ENCODE peak calls at places on chromosomes 2 and 18, in eight cellular contexts. One of them, this sample, is unnamed.

GRCh38 chr2:46014911-46015654 is 282.1 kb upstream of the EPAS1 start:
- DNase-seq in nucleus accumbens: no peak
- DNase-seq in AG08395: peak; percentile 62
- DNase-seq in colonic mucosa: no peak
- DNase-seq in activated naive CD8-positive, alpha-beta T cell treated with anti-CD3 and anti-CD28 coated beads, Interleukin-2, amount 50 U/mL, for 24 hours: no peak
- DNase-seq in activated effector memory CD4-positive, alpha-beta T cell treated with anti-CD3 and anti-CD28 coated beads, Interleukin-2, amount 50 U/mL, for 16 hours: no peak
- DNase-seq in ovary: no peak
- DNase-seq in heart left ventricle: peak; percentile 46
- DNase-seq in this sample: no peak

GRCh38 chr18:77000527-77000926 is 132.1 kb downstream of the MBP start:
- DNase-seq in ovary: peak; percentile 63
- DNase-seq in activated naive CD8-positive, alpha-beta T cell treated with anti-CD3 and anti-CD28 coated beads, Interleukin-2, amount 50 U/mL, for 24 hours: peak; percentile 64
- DNase-seq in activated effector memory CD4-positive, alpha-beta T cell treated with anti-CD3 and anti-CD28 coated beads, Interleukin-2, amount 50 U/mL, for 16 hours: peak; percentile 81
- DNase-seq in AG08395: peak; percentile 71
- DNase-seq in heart left ventricle: peak; percentile 52
- DNase-seq in nucleus accumbens: no peak
- DNase-seq in colonic mucosa: peak; percentile 54
- DNase-seq in this sample: peak; percentile 18

GRCh38 chr18:77207540-77207939 is 42.1 kb upstream of the GALR1 start:
- DNase-seq in activated effector memory CD4-positive, alpha-beta T cell treated with anti-CD3 and anti-CD28 coated beads, Interleukin-2, amount 50 U/mL, for 16 hours: peak; percentile 84
- DNase-seq in colonic mucosa: peak; percentile 54
- DNase-seq in ovary: peak; percentile 85
- DNase-seq in AG08395: peak; percentile 88
- DNase-seq in nucleus accumbens: peak; percentile 36
- DNase-seq in activated naive CD8-positive, alpha-beta T cell treated with anti-CD3 and anti-CD28 coated beads, Interleukin-2, amount 50 U/mL, for 24 hours: peak; percentile 43
- DNase-seq in heart left ventricle: peak; percentile 46
- DNase-seq in this sample: peak; percentile 37

GRCh38 chr18:63677490-63678225 is 16.0 kb upstream of the SERPINB3 start:
- DNase-seq in nucleus accumbens: no peak
- DNase-seq in activated naive CD8-positive, alpha-beta T cell treated with anti-CD3 and anti-CD28 coated beads, Interleukin-2, amount 50 U/mL, for 24 hours: no peak
- DNase-seq in AG08395: no peak
- DNase-seq in activated effector memory CD4-positive, alpha-beta T cell treated with anti-CD3 and anti-CD28 coated beads, Interleukin-2, amount 50 U/mL, for 16 hours: no peak
- DNase-seq in colonic mucosa: no peak
- DNase-seq in ovary: no peak
- DNase-seq in heart left ventricle: no peak
- DNase-seq in this sample: no peak

GRCh38 chr2:16142383-16143361 is 202.3 kb downstream of the MYCN start:
- DNase-seq in activated naive CD8-positive, alpha-beta T cell treated with anti-CD3 and anti-CD28 coated beads, Interleukin-2, amount 50 U/mL, for 24 hours: no peak
- DNase-seq in nucleus accumbens: no peak
- DNase-seq in colonic mucosa: no peak
- DNase-seq in AG08395: no peak
- DNase-seq in ovary: no peak
- DNase-seq in heart left ventricle: no peak
- DNase-seq in activated effector memory CD4-positive, alpha-beta T cell treated with anti-CD3 and anti-CD28 coated beads, Interleukin-2, amount 50 U/mL, for 16 hours: no peak
- DNase-seq in this sample: no peak

GRCh38 chr2:175030380-175031271 is 25.4 kb upstream of the CHN1 start:
- DNase-seq in colonic mucosa: peak; percentile 22
- DNase-seq in AG08395: peak; percentile 35
- DNase-seq in nucleus accumbens: no peak
- DNase-seq in activated naive CD8-positive, alpha-beta T cell treated with anti-CD3 and anti-CD28 coated beads, Interleukin-2, amount 50 U/mL, for 24 hours: peak; percentile 4
- DNase-seq in heart left ventricle: peak; percentile 34
- DNase-seq in activated effector memory CD4-positive, alpha-beta T cell treated with anti-CD3 and anti-CD28 coated beads, Interleukin-2, amount 50 U/mL, for 16 hours: no peak
- DNase-seq in ovary: no peak
- DNase-seq in this sample: no peak

GRCh38 chr2:38912619-38913018 is 22.9 kb downstream of the ARHGEF33 start:
- DNase-seq in heart left ventricle: no peak
- DNase-seq in colonic mucosa: no peak
- DNase-seq in activated effector memory CD4-positive, alpha-beta T cell treated with anti-CD3 and anti-CD28 coated beads, Interleukin-2, amount 50 U/mL, for 16 hours: no peak
- DNase-seq in nucleus accumbens: no peak
- DNase-seq in ovary: no peak
- DNase-seq in AG08395: no peak
- DNase-seq in activated naive CD8-positive, alpha-beta T cell treated with anti-CD3 and anti-CD28 coated beads, Interleukin-2, amount 50 U/mL, for 24 hours: no peak
- DNase-seq in this sample: no peak

GRCh38 chr2:20687260-20687772 is 20.4 kb downstream of the GDF7 start:
- DNase-seq in heart left ventricle: no peak
- DNase-seq in activated effector memory CD4-positive, alpha-beta T cell treated with anti-CD3 and anti-CD28 coated beads, Interleukin-2, amount 50 U/mL, for 16 hours: no peak
- DNase-seq in nucleus accumbens: no peak
- DNase-seq in activated naive CD8-positive, alpha-beta T cell treated with anti-CD3 and anti-CD28 coated beads, Interleukin-2, amount 50 U/mL, for 24 hours: no peak
- DNase-seq in colonic mucosa: no peak
- DNase-seq in AG08395: no peak
- DNase-seq in ovary: no peak
- DNase-seq in this sample: no peak

GRCh38 chr18:60112369-60112768 is 212.6 kb downstream of the PMAIP1 start:
- DNase-seq in nucleus accumbens: no peak
- DNase-seq in heart left ventricle: no peak
- DNase-seq in ovary: no peak
- DNase-seq in activated effector memory CD4-positive, alpha-beta T cell treated with anti-CD3 and anti-CD28 coated beads, Interleukin-2, amount 50 U/mL, for 16 hours: no peak
- DNase-seq in colonic mucosa: no peak
- DNase-seq in AG08395: no peak
- DNase-seq in activated naive CD8-positive, alpha-beta T cell treated with anti-CD3 and anti-CD28 coated beads, Interleukin-2, amount 50 U/mL, for 24 hours: no peak
- DNase-seq in this sample: no peak

GRCh38 chr18:58513615-58514014 is 115.3 kb downstream of the ALPK2 start:
- DNase-seq in activated effector memory CD4-positive, alpha-beta T cell treated with anti-CD3 and anti-CD28 coated beads, Interleukin-2, amount 50 U/mL, for 16 hours: no peak
- DNase-seq in heart left ventricle: no peak
- DNase-seq in colonic mucosa: no peak
- DNase-seq in AG08395: no peak
- DNase-seq in nucleus accumbens: no peak
- DNase-seq in activated naive CD8-positive, alpha-beta T cell treated with anti-CD3 and anti-CD28 coated beads, Interleukin-2, amount 50 U/mL, for 24 hours: no peak
- DNase-seq in ovary: no peak
- DNase-seq in this sample: no peak

GRCh38 chr18:43961713-43962112 is 684.4 kb upstream of the SYT4 start:
- DNase-seq in nucleus accumbens: no peak
- DNase-seq in colonic mucosa: no peak
- DNase-seq in activated naive CD8-positive, alpha-beta T cell treated with anti-CD3 and anti-CD28 coated beads, Interleukin-2, amount 50 U/mL, for 24 hours: no peak
- DNase-seq in ovary: no peak
- DNase-seq in heart left ventricle: no peak
- DNase-seq in activated effector memory CD4-positive, alpha-beta T cell treated with anti-CD3 and anti-CD28 coated beads, Interleukin-2, amount 50 U/mL, for 16 hours: no peak
- DNase-seq in AG08395: no peak
- DNase-seq in this sample: no peak

GRCh38 chr2:147910990-147911473 is 66.2 kb downstream of the ACVR2A start:
- DNase-seq in AG08395: peak; percentile 37
- DNase-seq in ovary: peak; percentile 16
- DNase-seq in activated effector memory CD4-positive, alpha-beta T cell treated with anti-CD3 and anti-CD28 coated beads, Interleukin-2, amount 50 U/mL, for 16 hours: no peak
- DNase-seq in activated naive CD8-positive, alpha-beta T cell treated with anti-CD3 and anti-CD28 coated beads, Interleukin-2, amount 50 U/mL, for 24 hours: peak; percentile 16
- DNase-seq in heart left ventricle: peak; percentile 16
- DNase-seq in colonic mucosa: peak; percentile 26
- DNase-seq in nucleus accumbens: no peak
- DNase-seq in this sample: peak; percentile 50

GRCh38 chr2:104826016-104826415 is 27.9 kb upstream of the POU3F3 start:
- DNase-seq in AG08395: no peak
- DNase-seq in activated effector memory CD4-positive, alpha-beta T cell treated with anti-CD3 and anti-CD28 coated beads, Interleukin-2, amount 50 U/mL, for 16 hours: no peak
- DNase-seq in colonic mucosa: no peak
- DNase-seq in activated naive CD8-positive, alpha-beta T cell treated with anti-CD3 and anti-CD28 coated beads, Interleukin-2, amount 50 U/mL, for 24 hours: no peak
- DNase-seq in heart left ventricle: no peak
- DNase-seq in nucleus accumbens: no peak
- DNase-seq in ovary: no peak
- DNase-seq in this sample: no peak

GRCh38 chr2:240238786-240239185 is 98.3 kb upstream of the OTOS start:
- DNase-seq in heart left ventricle: peak; percentile 2
- DNase-seq in nucleus accumbens: no peak
- DNase-seq in ovary: no peak
- DNase-seq in colonic mucosa: no peak
- DNase-seq in activated naive CD8-positive, alpha-beta T cell treated with anti-CD3 and anti-CD28 coated beads, Interleukin-2, amount 50 U/mL, for 24 hours: no peak
- DNase-seq in AG08395: no peak
- DNase-seq in activated effector memory CD4-positive, alpha-beta T cell treated with anti-CD3 and anti-CD28 coated beads, Interleukin-2, amount 50 U/mL, for 16 hours: no peak
- DNase-seq in this sample: no peak

GRCh38 chr18:3511980-3512379 is 62.0 kb downstream of the TGIF1 start:
- DNase-seq in colonic mucosa: no peak
- DNase-seq in heart left ventricle: no peak
- DNase-seq in AG08395: peak; percentile 71
- DNase-seq in ovary: no peak
- DNase-seq in activated effector memory CD4-positive, alpha-beta T cell treated with anti-CD3 and anti-CD28 coated beads, Interleukin-2, amount 50 U/mL, for 16 hours: no peak
- DNase-seq in nucleus accumbens: no peak
- DNase-seq in activated naive CD8-positive, alpha-beta T cell treated with anti-CD3 and anti-CD28 coated beads, Interleukin-2, amount 50 U/mL, for 24 hours: no peak
- DNase-seq in this sample: peak; percentile 29

GRCh38 chr2:188395903-188396699 is 104.4 kb downstream of the GULP1 start:
- DNase-seq in nucleus accumbens: no peak
- DNase-seq in colonic mucosa: no peak
- DNase-seq in AG08395: no peak
- DNase-seq in activated effector memory CD4-positive, alpha-beta T cell treated with anti-CD3 and anti-CD28 coated beads, Interleukin-2, amount 50 U/mL, for 16 hours: no peak
- DNase-seq in activated naive CD8-positive, alpha-beta T cell treated with anti-CD3 and anti-CD28 coated beads, Interleukin-2, amount 50 U/mL, for 24 hours: no peak
- DNase-seq in ovary: no peak
- DNase-seq in heart left ventricle: no peak
- DNase-seq in this sample: no peak

GRCh38 chr18:23183356-23184150 is 48.3 kb downstream of the CABLES1 start:
- DNase-seq in activated effector memory CD4-positive, alpha-beta T cell treated with anti-CD3 and anti-CD28 coated beads, Interleukin-2, amount 50 U/mL, for 16 hours: no peak
- DNase-seq in nucleus accumbens: no peak
- DNase-seq in activated naive CD8-positive, alpha-beta T cell treated with anti-CD3 and anti-CD28 coated beads, Interleukin-2, amount 50 U/mL, for 24 hours: no peak
- DNase-seq in AG08395: peak; percentile 36
- DNase-seq in ovary: no peak
- DNase-seq in colonic mucosa: no peak
- DNase-seq in heart left ventricle: no peak
- DNase-seq in this sample: no peak

GRCh38 chr2:146481629-146482028 is 1363.2 kb upstream of the ACVR2A start:
- DNase-seq in AG08395: peak; percentile 24
- DNase-seq in nucleus accumbens: no peak
- DNase-seq in activated effector memory CD4-positive, alpha-beta T cell treated with anti-CD3 and anti-CD28 coated beads, Interleukin-2, amount 50 U/mL, for 16 hours: no peak
- DNase-seq in colonic mucosa: no peak
- DNase-seq in activated naive CD8-positive, alpha-beta T cell treated with anti-CD3 and anti-CD28 coated beads, Interleukin-2, amount 50 U/mL, for 24 hours: no peak
- DNase-seq in ovary: no peak
- DNase-seq in heart left ventricle: no peak
- DNase-seq in this sample: no peak

GRCh38 chr2:24613154-24613814 is 122.2 kb downstream of the NCOA1 start:
- DNase-seq in colonic mucosa: peak; percentile 18
- DNase-seq in heart left ventricle: no peak
- DNase-seq in ovary: no peak
- DNase-seq in activated naive CD8-positive, alpha-beta T cell treated with anti-CD3 and anti-CD28 coated beads, Interleukin-2, amount 50 U/mL, for 24 hours: no peak
- DNase-seq in activated effector memory CD4-positive, alpha-beta T cell treated with anti-CD3 and anti-CD28 coated beads, Interleukin-2, amount 50 U/mL, for 16 hours: peak; percentile 63
- DNase-seq in AG08395: peak; percentile 35
- DNase-seq in nucleus accumbens: no peak
- DNase-seq in this sample: no peak

GRCh38 chr2:240214790-240215675 is 74.6 kb upstream of the OTOS start:
- DNase-seq in AG08395: no peak
- DNase-seq in colonic mucosa: no peak
- DNase-seq in nucleus accumbens: no peak
- DNase-seq in activated effector memory CD4-positive, alpha-beta T cell treated with anti-CD3 and anti-CD28 coated beads, Interleukin-2, amount 50 U/mL, for 16 hours: peak; percentile 60
- DNase-seq in heart left ventricle: no peak
- DNase-seq in ovary: no peak
- DNase-seq in activated naive CD8-positive, alpha-beta T cell treated with anti-CD3 and anti-CD28 coated beads, Interleukin-2, amount 50 U/mL, for 24 hours: no peak
- DNase-seq in this sample: no peak

GRCh38 chr2:74533464-74533863 is 3.7 kb downstream of the HTRA2 start:
- DNase-seq in activated naive CD8-positive, alpha-beta T cell treated with anti-CD3 and anti-CD28 coated beads, Interleukin-2, amount 50 U/mL, for 24 hours: no peak
- DNase-seq in ovary: no peak
- DNase-seq in colonic mucosa: no peak
- DNase-seq in heart left ventricle: no peak
- DNase-seq in AG08395: no peak
- DNase-seq in activated effector memory CD4-positive, alpha-beta T cell treated with anti-CD3 and anti-CD28 coated beads, Interleukin-2, amount 50 U/mL, for 16 hours: no peak
- DNase-seq in nucleus accumbens: no peak
- DNase-seq in this sample: no peak

GRCh38 chr2:17719562-17720371 is 33.8 kb downstream of the SMC6 start:
- DNase-seq in AG08395: peak; percentile 30
- DNase-seq in activated naive CD8-positive, alpha-beta T cell treated with anti-CD3 and anti-CD28 coated beads, Interleukin-2, amount 50 U/mL, for 24 hours: no peak
- DNase-seq in colonic mucosa: no peak
- DNase-seq in heart left ventricle: no peak
- DNase-seq in nucleus accumbens: no peak
- DNase-seq in ovary: no peak
- DNase-seq in activated effector memory CD4-positive, alpha-beta T cell treated with anti-CD3 and anti-CD28 coated beads, Interleukin-2, amount 50 U/mL, for 16 hours: no peak
- DNase-seq in this sample: no peak

GRCh38 chr2:224027070-224027469 is 12.0 kb downstream of the SERPINE2 start:
- DNase-seq in activated effector memory CD4-positive, alpha-beta T cell treated with anti-CD3 and anti-CD28 coated beads, Interleukin-2, amount 50 U/mL, for 16 hours: no peak
- DNase-seq in colonic mucosa: no peak
- DNase-seq in nucleus accumbens: no peak
- DNase-seq in activated naive CD8-positive, alpha-beta T cell treated with anti-CD3 and anti-CD28 coated beads, Interleukin-2, amount 50 U/mL, for 24 hours: no peak
- DNase-seq in heart left ventricle: no peak
- DNase-seq in AG08395: no peak
- DNase-seq in ovary: no peak
- DNase-seq in this sample: no peak

GRCh38 chr2:145623136-145623535 is 1103.2 kb upstream of the ZEB2 start:
- DNase-seq in nucleus accumbens: no peak
- DNase-seq in heart left ventricle: no peak
- DNase-seq in AG08395: peak; percentile 53
- DNase-seq in activated naive CD8-positive, alpha-beta T cell treated with anti-CD3 and anti-CD28 coated beads, Interleukin-2, amount 50 U/mL, for 24 hours: no peak
- DNase-seq in colonic mucosa: no peak
- DNase-seq in activated effector memory CD4-positive, alpha-beta T cell treated with anti-CD3 and anti-CD28 coated beads, Interleukin-2, amount 50 U/mL, for 16 hours: no peak
- DNase-seq in ovary: no peak
- DNase-seq in this sample: no peak

GRCh38 chr2:143150287-143150686 is 21.1 kb downstream of the ARHGAP15 start:
- DNase-seq in heart left ventricle: no peak
- DNase-seq in nucleus accumbens: no peak
- DNase-seq in ovary: no peak
- DNase-seq in activated naive CD8-positive, alpha-beta T cell treated with anti-CD3 and anti-CD28 coated beads, Interleukin-2, amount 50 U/mL, for 24 hours: no peak
- DNase-seq in activated effector memory CD4-positive, alpha-beta T cell treated with anti-CD3 and anti-CD28 coated beads, Interleukin-2, amount 50 U/mL, for 16 hours: no peak
- DNase-seq in colonic mucosa: no peak
- DNase-seq in AG08395: no peak
- DNase-seq in this sample: no peak

This sample was measured in amniotic stem cell.